ENCODE peak calls at places on chromosomes 12 and 14, in eight cellular contexts. N is fibroblast of lung, B is aorta, X is epithelial cell of prostate, C is pancreas, Z is stomach, I is A673, P is uterus. V is an unnamed sample.

GRCh38 chr14:21894003-21894897 is 220.6 kb upstream of the OR4E1 start:
- DNase-seq in N (no peak), B (no peak), X (no peak), C (no peak), Z (peak), I (peak), P (no peak), V (peak)

GRCh38 chr12:44021471-44021971 is 185.6 kb downstream of the TMEM117 start:
- DNase-seq in N (no peak), B (no peak), X (no peak), C (no peak), Z (no peak), I (no peak), P (no peak), V (no peak)

GRCh38 chr12:111408116-111408440 is 2.4 kb downstream of the SH2B3 start:
- DNase-seq in N (no peak), B (no peak), X (no peak), C (no peak), Z (no peak), I (no peak), P (no peak), V (no peak)

GRCh38 chr12:14193623-14194022 is 171.9 kb upstream of the ATF7IP start:
- DNase-seq in N (no peak), B (no peak), X (no peak), C (no peak), Z (no peak), I (peak), P (no peak), V (no peak)

GRCh38 chr14:34060747-34061050 is 109.8 kb upstream of the EGLN3 start:
- DNase-seq in N (no peak), B (no peak), X (no peak), C (no peak), Z (no peak), I (no peak), P (no peak), V (no peak)

GRCh38 chr12:12927211-12928079 is 24.5 kb downstream of the GPRC5D start:
- DNase-seq in N (peak), B (peak), X (peak), C (peak), Z (peak), I (peak), P (no peak), V (no peak)

GRCh38 chr12:98469108-98469507 is 46.3 kb upstream of the TMPO start:
- DNase-seq in N (no peak), B (no peak), X (no peak), C (no peak), Z (no peak), I (no peak), P (no peak), V (no peak)

GRCh38 chr12:40105515-40106201 is at the start of gene SLC2A13:
- DNase-seq in N (peak), B (peak), X (no peak), C (peak), Z (peak), I (peak), P (peak), V (peak)

GRCh38 chr12:49867580-49868341 is 24.9 kb upstream of the BCDIN3D start:
- DNase-seq in N (no peak), B (no peak), X (no peak), C (no peak), Z (no peak), I (no peak), P (no peak), V (no peak)

GRCh38 chr12:57049890-57050289 is at the start of gene MYO1A:
- DNase-seq in N (no peak), B (no peak), X (no peak), C (no peak), Z (peak), I (no peak), P (no peak), V (no peak)

GRCh38 chr12:27821259-27821973 is 41.4 kb upstream of the MANSC4 start:
- DNase-seq in N (peak), B (no peak), X (no peak), C (no peak), Z (peak), I (peak), P (peak), V (no peak)

GRCh38 chr14:63993992-63994391 is 141.2 kb downstream of the SYNE2 start:
- DNase-seq in N (peak), B (no peak), X (peak), C (no peak), Z (no peak), I (no peak), P (no peak), V (no peak)

GRCh38 chr12:12979731-12980259 is 20.3 kb downstream of the HEBP1 start:
- DNase-seq in N (peak), B (no peak), X (no peak), C (no peak), Z (no peak), I (no peak), P (peak), V (no peak)

GRCh38 chr14:48586099-48586498 is 910.7 kb upstream of the MDGA2 start:
- DNase-seq in N (no peak), B (no peak), X (no peak), C (no peak), Z (no peak), I (no peak), P (no peak), V (no peak)

GRCh38 chr14:104724407-104724980 is 465 bp downstream of the ADSS1 start:
- DNase-seq in N (no peak), B (peak), X (no peak), C (no peak), Z (peak), I (no peak), P (peak), V (no peak)

GRCh38 chr12:128356547-128356946 is 89.6 kb downstream of the TMEM132C start:
- DNase-seq in N (no peak), B (no peak), X (no peak), C (no peak), Z (no peak), I (no peak), P (no peak), V (no peak)

GRCh38 chr12:16063728-16064127 is 152.6 kb downstream of the DERA start:
- DNase-seq in N (peak), B (no peak), X (no peak), C (no peak), Z (no peak), I (no peak), P (no peak), V (no peak)

GRCh38 chr14:72849222-72849621 is 44.7 kb downstream of the DPF3 start:
- DNase-seq in N (no peak), B (no peak), X (no peak), C (no peak), Z (no peak), I (no peak), P (no peak), V (no peak)

GRCh38 chr12:106085213-106085612 is 53.5 kb downstream of the NUAK1 start:
- DNase-seq in N (no peak), B (no peak), X (no peak), C (no peak), Z (no peak), I (no peak), P (no peak), V (no peak)

GRCh38 chr14:104149617-104150141 is 11.3 kb downstream of the KIF26A start:
- DNase-seq in N (no peak), B (peak), X (no peak), C (peak), Z (no peak), I (peak), P (no peak), V (no peak)

GRCh38 chr14:19993438-19993837 is 8.5 kb upstream of the OR4Q2 start:
- DNase-seq in N (no peak), B (no peak), X (no peak), C (no peak), Z (no peak), I (no peak), P (no peak), V (no peak)

GRCh38 chr12:93879476-93880376 is 202.6 kb downstream of the CRADD start:
- DNase-seq in N (peak), B (no peak), X (no peak), C (no peak), Z (no peak), I (no peak), P (no peak), V (no peak)

GRCh38 chr14:100837812-100838170 is 11.9 kb downstream of the MEG3 start:
- DNase-seq in N (no peak), B (no peak), X (no peak), C (peak), Z (no peak), I (no peak), P (no peak), V (no peak)

GRCh38 chr12:67648306-67649164 is at the start of gene DYRK2:
- DNase-seq in N (peak), B (peak), X (peak), C (peak), Z (peak), I (peak), P (peak), V (peak)

GRCh38 chr12:60501124-60501729 is 905.4 kb downstream of the SLC16A7 start:
- DNase-seq in N (peak), B (no peak), X (no peak), C (no peak), Z (no peak), I (peak), P (no peak), V (no peak)

GRCh38 chr12:6085841-6086240 is 38.6 kb downstream of the VWF start:
- DNase-seq in N (no peak), B (no peak), X (no peak), C (no peak), Z (no peak), I (no peak), P (no peak), V (no peak)

GRCh38 chr14:56116128-56116900 is 1.9 kb upstream of the PELI2 start:
- DNase-seq in N (no peak), B (no peak), X (no peak), C (no peak), Z (no peak), I (no peak), P (no peak), V (no peak)

GRCh38 chr14:20413785-20414117 is 450 bp upstream of the TEP1 start:
- DNase-seq in N (peak), B (no peak), X (no peak), C (no peak), Z (no peak), I (peak), P (no peak), V (no peak)

GRCh38 chr14:102969060-102969791 is 46.8 kb downstream of the AMN start:
- DNase-seq in N (no peak), B (peak), X (no peak), C (no peak), Z (no peak), I (no peak), P (no peak), V (no peak)

GRCh38 chr14:89973234-89973823 is 17.6 kb downstream of the TDP1 start:
- DNase-seq in N (peak), B (peak), X (peak), C (no peak), Z (peak), I (peak), P (peak), V (peak)

GRCh38 chr12:24066865-24067264 is 117.4 kb upstream of the SOX5 start:
- DNase-seq in N (peak), B (peak), X (no peak), C (no peak), Z (no peak), I (peak), P (no peak), V (no peak)

GRCh38 chr12:72271741-72272661 is at the start of gene TRHDE:
- DNase-seq in N (peak), B (peak), X (no peak), C (peak), Z (no peak), I (peak), P (peak), V (no peak)

GRCh38 chr12:124573839-124574786 is 6.7 kb upstream of the NCOR2 start:
- DNase-seq in N (no peak), B (no peak), X (no peak), C (peak), Z (no peak), I (no peak), P (no peak), V (no peak)
- H3K27ac ChIP-seq in N (no peak), B (no peak), X (no peak), C (no peak), Z (no peak), I (peak), P (no peak), V (no peak)

GRCh38 chr14:78608998-78609787 is 439.0 kb downstream of the NRXN3 start:
- DNase-seq in N (no peak), B (no peak), X (no peak), C (no peak), Z (no peak), I (no peak), P (no peak), V (no peak)

GRCh38 chr14:78606111-78606510 is 435.9 kb downstream of the NRXN3 start:
- DNase-seq in N (peak), B (no peak), X (no peak), C (no peak), Z (no peak), I (no peak), P (no peak), V (no peak)

GRCh38 chr14:78611031-78611430 is 440.9 kb downstream of the NRXN3 start:
- DNase-seq in N (no peak), B (no peak), X (no peak), C (no peak), Z (no peak), I (no peak), P (no peak), V (no peak)

GRCh38 chr14:78605065-78605762 is 435.0 kb downstream of the NRXN3 start:
- DNase-seq in N (no peak), B (no peak), X (no peak), C (no peak), Z (no peak), I (no peak), P (no peak), V (no peak)
- H3K27ac ChIP-seq in N (peak), B (no peak), X (peak), C (no peak), Z (no peak), I (no peak), P (no peak), V (no peak)

GRCh38 chr12:131147293-131147692 is 193.6 kb downstream of the ADGRD1 start:
- DNase-seq in N (no peak), B (no peak), X (no peak), C (no peak), Z (no peak), I (no peak), P (no peak), V (no peak)
- H3K27ac ChIP-seq in N (no peak), B (no peak), X (no peak), C (no peak), Z (no peak), I (no peak), P (no peak), V (no peak)

GRCh38 chr14:74838141-74838540 is 37.8 kb downstream of the PROX2 start:
- DNase-seq in N (no peak), B (no peak), X (no peak), C (no peak), Z (no peak), I (no peak), P (no peak), V (no peak)
- H3K27ac ChIP-seq in N (peak), B (no peak), X (no peak), C (no peak), Z (no peak), I (no peak), P (peak), V (no peak)

GRCh38 chr14:99271288-99271941 is 582 bp downstream of the BCL11B start:
- DNase-seq in N (no peak), B (no peak), X (no peak), C (no peak), Z (no peak), I (no peak), P (no peak), V (no peak)
- H3K27ac ChIP-seq in N (no peak), B (no peak), X (peak), C (no peak), Z (peak), I (peak), P (no peak), V (no peak)